ENCODE peak calls at places on chromosomes 2 and 18, in six cellular contexts. One of them, this sample, is unnamed.

GRCh38 chr2:226095058-226095457 is 695.5 kb downstream of the NYAP2 start:
- DNase-seq in NCI-H446: no peak
- DNase-seq in T-helper 9 cell: no peak
- DNase-seq in fibroblast of the conjunctiva: no peak
- DNase-seq in B cell: no peak
- DNase-seq in CD4-positive, alpha-beta T cell: no peak
- DNase-seq in this sample: no peak

GRCh38 chr18:26504831-26505230 is 43.5 kb downstream of the KCTD1 start:
- DNase-seq in T-helper 9 cell: no peak
- DNase-seq in NCI-H446: no peak
- DNase-seq in CD4-positive, alpha-beta T cell: no peak
- DNase-seq in B cell: no peak
- DNase-seq in fibroblast of the conjunctiva: no peak
- DNase-seq in this sample: no peak

GRCh38 chr2:31107588-31108300 is 30.5 kb downstream of the GALNT14 start:
- DNase-seq in T-helper 9 cell: no peak
- DNase-seq in NCI-H446: peak
- DNase-seq in B cell: no peak
- DNase-seq in CD4-positive, alpha-beta T cell: no peak
- DNase-seq in fibroblast of the conjunctiva: no peak
- DNase-seq in this sample: peak

GRCh38 chr2:78676921-78677696 is 348.4 kb upstream of the REG3G start:
- DNase-seq in B cell: no peak
- DNase-seq in fibroblast of the conjunctiva: no peak
- DNase-seq in CD4-positive, alpha-beta T cell: no peak
- DNase-seq in NCI-H446: no peak
- DNase-seq in T-helper 9 cell: no peak
- DNase-seq in this sample: no peak

GRCh38 chr18:7784171-7784570 is 217.1 kb downstream of the PTPRM start:
- DNase-seq in NCI-H446: no peak
- DNase-seq in fibroblast of the conjunctiva: no peak
- DNase-seq in B cell: no peak
- DNase-seq in CD4-positive, alpha-beta T cell: no peak
- DNase-seq in T-helper 9 cell: no peak
- DNase-seq in this sample: no peak

GRCh38 chr2:42032796-42033195 is 15.0 kb upstream of the PKDCC start:
- DNase-seq in NCI-H446: no peak
- DNase-seq in fibroblast of the conjunctiva: no peak
- DNase-seq in CD4-positive, alpha-beta T cell: no peak
- DNase-seq in T-helper 9 cell: no peak
- DNase-seq in B cell: no peak
- DNase-seq in this sample: no peak

GRCh38 chr2:134359367-134360081 is 105.7 kb downstream of the MGAT5 start:
- DNase-seq in B cell: no peak
- DNase-seq in NCI-H446: no peak
- DNase-seq in fibroblast of the conjunctiva: no peak
- DNase-seq in CD4-positive, alpha-beta T cell: no peak
- DNase-seq in T-helper 9 cell: no peak
- DNase-seq in this sample: peak

GRCh38 chr18:25042641-25043051 is 309.3 kb downstream of the ZNF521 start:
- DNase-seq in fibroblast of the conjunctiva: no peak
- DNase-seq in NCI-H446: no peak
- DNase-seq in T-helper 9 cell: no peak
- DNase-seq in CD4-positive, alpha-beta T cell: no peak
- DNase-seq in B cell: no peak
- DNase-seq in this sample: no peak

GRCh38 chr18:55245200-55245599 is 285.9 kb upstream of the CCDC68 start:
- DNase-seq in B cell: no peak
- DNase-seq in T-helper 9 cell: no peak
- DNase-seq in NCI-H446: no peak
- DNase-seq in fibroblast of the conjunctiva: no peak
- DNase-seq in CD4-positive, alpha-beta T cell: no peak
- DNase-seq in this sample: no peak

GRCh38 chr2:134261398-134262131 is 7.7 kb downstream of the MGAT5 start:
- DNase-seq in NCI-H446: no peak
- DNase-seq in CD4-positive, alpha-beta T cell: no peak
- DNase-seq in T-helper 9 cell: no peak
- DNase-seq in fibroblast of the conjunctiva: peak
- DNase-seq in B cell: no peak
- DNase-seq in this sample: no peak

GRCh38 chr18:26685438-26686173 is 137.3 kb upstream of the KCTD1 start:
- DNase-seq in NCI-H446: no peak
- DNase-seq in B cell: no peak
- DNase-seq in fibroblast of the conjunctiva: no peak
- DNase-seq in CD4-positive, alpha-beta T cell: no peak
- DNase-seq in T-helper 9 cell: no peak
- DNase-seq in this sample: no peak

GRCh38 chr2:128425216-128425615 is 106.5 kb upstream of the HS6ST1 start:
- DNase-seq in fibroblast of the conjunctiva: no peak
- DNase-seq in T-helper 9 cell: no peak
- DNase-seq in NCI-H446: no peak
- DNase-seq in CD4-positive, alpha-beta T cell: no peak
- DNase-seq in B cell: no peak
- DNase-seq in this sample: no peak

GRCh38 chr2:231961349-231962166 is at the start of gene DIS3L2:
- DNase-seq in NCI-H446: peak
- DNase-seq in T-helper 9 cell: peak
- DNase-seq in CD4-positive, alpha-beta T cell: peak
- DNase-seq in B cell: peak
- DNase-seq in fibroblast of the conjunctiva: peak
- DNase-seq in this sample: peak

GRCh38 chr18:72868666-72869661 is 1.2 kb upstream of the NETO1 start:
- DNase-seq in CD4-positive, alpha-beta T cell: no peak
- DNase-seq in T-helper 9 cell: no peak
- DNase-seq in NCI-H446: no peak
- DNase-seq in fibroblast of the conjunctiva: no peak
- DNase-seq in B cell: peak
- DNase-seq in this sample: no peak

GRCh38 chr2:68978098-68978497 is 3.7 kb downstream of the GKN1 start:
- DNase-seq in CD4-positive, alpha-beta T cell: no peak
- DNase-seq in B cell: no peak
- DNase-seq in NCI-H446: no peak
- DNase-seq in T-helper 9 cell: no peak
- DNase-seq in fibroblast of the conjunctiva: no peak
- DNase-seq in this sample: no peak

GRCh38 chr18:7603259-7604000 is 36.3 kb downstream of the PTPRM start:
- DNase-seq in NCI-H446: no peak
- DNase-seq in fibroblast of the conjunctiva: no peak
- DNase-seq in CD4-positive, alpha-beta T cell: no peak
- DNase-seq in B cell: no peak
- DNase-seq in T-helper 9 cell: no peak
- DNase-seq in this sample: no peak

GRCh38 chr2:126175222-126175621 is 480.7 kb upstream of the GYPC start:
- DNase-seq in CD4-positive, alpha-beta T cell: no peak
- DNase-seq in fibroblast of the conjunctiva: no peak
- DNase-seq in T-helper 9 cell: no peak
- DNase-seq in B cell: no peak
- DNase-seq in NCI-H446: no peak
- DNase-seq in this sample: no peak

GRCh38 chr18:53698907-53699306 is 525.6 kb downstream of the MBD2 start:
- DNase-seq in NCI-H446: peak
- DNase-seq in CD4-positive, alpha-beta T cell: no peak
- DNase-seq in B cell: no peak
- DNase-seq in T-helper 9 cell: no peak
- DNase-seq in fibroblast of the conjunctiva: peak
- DNase-seq in this sample: peak

GRCh38 chr2:176595986-176596385 is 326.7 kb downstream of the MTX2 start:
- DNase-seq in fibroblast of the conjunctiva: no peak
- DNase-seq in B cell: no peak
- DNase-seq in T-helper 9 cell: no peak
- DNase-seq in NCI-H446: no peak
- DNase-seq in CD4-positive, alpha-beta T cell: no peak
- DNase-seq in this sample: no peak

GRCh38 chr2:25368650-25369049 is 26.9 kb upstream of the DNMT3A start:
- DNase-seq in fibroblast of the conjunctiva: peak
- DNase-seq in NCI-H446: no peak
- DNase-seq in T-helper 9 cell: no peak
- DNase-seq in CD4-positive, alpha-beta T cell: no peak
- DNase-seq in B cell: no peak
- DNase-seq in this sample: no peak

GRCh38 chr2:240926516-240927389 is 20.6 kb downstream of the CROCC2 start:
- DNase-seq in fibroblast of the conjunctiva: no peak
- DNase-seq in CD4-positive, alpha-beta T cell: no peak
- DNase-seq in NCI-H446: no peak
- DNase-seq in B cell: peak
- DNase-seq in T-helper 9 cell: no peak
- DNase-seq in this sample: no peak

GRCh38 chr2:86622878-86623548 is 652 bp downstream of the RNF103 start:
- DNase-seq in NCI-H446: no peak
- DNase-seq in B cell: peak
- DNase-seq in fibroblast of the conjunctiva: no peak
- DNase-seq in CD4-positive, alpha-beta T cell: peak
- DNase-seq in T-helper 9 cell: peak
- DNase-seq in this sample: peak

GRCh38 chr18:64037812-64038414 is 68.0 kb downstream of the SERPINB8 start:
- DNase-seq in NCI-H446: no peak
- DNase-seq in B cell: peak
- DNase-seq in fibroblast of the conjunctiva: no peak
- DNase-seq in CD4-positive, alpha-beta T cell: no peak
- DNase-seq in T-helper 9 cell: no peak
- DNase-seq in this sample: peak

GRCh38 chr2:237558918-237559645 is 7.3 kb upstream of the PRLH start:
- DNase-seq in B cell: no peak
- DNase-seq in T-helper 9 cell: no peak
- DNase-seq in fibroblast of the conjunctiva: peak
- DNase-seq in NCI-H446: no peak
- DNase-seq in CD4-positive, alpha-beta T cell: no peak
- DNase-seq in this sample: peak

GRCh38 chr2:108383146-108383830 is 5.5 kb downstream of the SULT1C4 start:
- DNase-seq in NCI-H446: no peak
- DNase-seq in fibroblast of the conjunctiva: no peak
- DNase-seq in B cell: no peak
- DNase-seq in T-helper 9 cell: no peak
- DNase-seq in CD4-positive, alpha-beta T cell: no peak
- DNase-seq in this sample: no peak

GRCh38 chr2:84900951-84901350 is 4.5 kb upstream of the TMSB10 start:
- DNase-seq in fibroblast of the conjunctiva: no peak
- DNase-seq in T-helper 9 cell: no peak
- DNase-seq in B cell: no peak
- DNase-seq in NCI-H446: no peak
- DNase-seq in CD4-positive, alpha-beta T cell: no peak
- DNase-seq in this sample: no peak

GRCh38 chr2:6254446-6254845 is 562.3 kb downstream of the SOX11 start:
- DNase-seq in CD4-positive, alpha-beta T cell: no peak
- DNase-seq in NCI-H446: no peak
- DNase-seq in T-helper 9 cell: no peak
- DNase-seq in fibroblast of the conjunctiva: no peak
- DNase-seq in B cell: no peak
- DNase-seq in this sample: no peak

GRCh38 chr2:158845869-158846268 is 50.8 kb downstream of the DAPL1 start:
- DNase-seq in T-helper 9 cell: no peak
- DNase-seq in B cell: no peak
- DNase-seq in fibroblast of the conjunctiva: no peak
- DNase-seq in NCI-H446: peak
- DNase-seq in CD4-positive, alpha-beta T cell: no peak
- DNase-seq in this sample: peak

GRCh38 chr2:207621640-207622039 is 3.6 kb downstream of the METTL21A start:
- DNase-seq in NCI-H446: no peak
- DNase-seq in fibroblast of the conjunctiva: no peak
- DNase-seq in T-helper 9 cell: no peak
- DNase-seq in B cell: no peak
- DNase-seq in CD4-positive, alpha-beta T cell: no peak
- DNase-seq in this sample: no peak

GRCh38 chr18:160831-161570 is 2.6 kb downstream of the USP14 start:
- DNase-seq in NCI-H446: no peak
- DNase-seq in CD4-positive, alpha-beta T cell: no peak
- DNase-seq in fibroblast of the conjunctiva: no peak
- DNase-seq in B cell: no peak
- DNase-seq in T-helper 9 cell: no peak
- DNase-seq in this sample: peak

GRCh38 chr2:156864230-156864629 is 393.3 kb upstream of the GALNT5 start:
- DNase-seq in fibroblast of the conjunctiva: no peak
- DNase-seq in T-helper 9 cell: no peak
- DNase-seq in CD4-positive, alpha-beta T cell: no peak
- DNase-seq in NCI-H446: no peak
- DNase-seq in B cell: no peak
- DNase-seq in this sample: no peak

GRCh38 chr18:74739926-74740325 is 142.3 kb downstream of the ZNF407 start:
- DNase-seq in CD4-positive, alpha-beta T cell: no peak
- DNase-seq in fibroblast of the conjunctiva: no peak
- DNase-seq in T-helper 9 cell: no peak
- DNase-seq in B cell: no peak
- DNase-seq in NCI-H446: no peak
- DNase-seq in this sample: no peak

GRCh38 chr18:25974630-25975077 is 115.8 kb downstream of the SS18 start:
- DNase-seq in B cell: no peak
- DNase-seq in fibroblast of the conjunctiva: no peak
- DNase-seq in CD4-positive, alpha-beta T cell: no peak
- DNase-seq in T-helper 9 cell: no peak
- DNase-seq in NCI-H446: no peak
- DNase-seq in this sample: no peak

GRCh38 chr2:127626175-127626574 is 19.8 kb upstream of the GPR17 start:
- DNase-seq in NCI-H446: no peak
- DNase-seq in CD4-positive, alpha-beta T cell: no peak
- DNase-seq in B cell: no peak
- DNase-seq in fibroblast of the conjunctiva: no peak
- DNase-seq in T-helper 9 cell: no peak
- DNase-seq in this sample: no peak

GRCh38 chr2:238868616-238869292 is 20.9 kb downstream of the TWIST2 start:
- DNase-seq in B cell: no peak
- DNase-seq in T-helper 9 cell: no peak
- DNase-seq in CD4-positive, alpha-beta T cell: no peak
- DNase-seq in NCI-H446: no peak
- DNase-seq in fibroblast of the conjunctiva: peak
- DNase-seq in this sample: no peak

GRCh38 chr18:14978962-14979535 is 231.1 kb downstream of the ANKRD30B start:
- DNase-seq in NCI-H446: no peak
- DNase-seq in CD4-positive, alpha-beta T cell: no peak
- DNase-seq in fibroblast of the conjunctiva: no peak
- DNase-seq in T-helper 9 cell: no peak
- DNase-seq in B cell: no peak
- DNase-seq in this sample: peak

This sample was measured in A172.